ENCODE peak calls at places on chromosomes 13 and 19, in nine cellular contexts. Y is endothelial cell, D is testis, C is HFF-Myc, S is omental fat pad, N is lung, I is neural progenitor cell, F is AG09309, E is choroid plexus epithelial cell. G is an unnamed sample.

GRCh38 chr13:113810640-113811039 is 51.6 kb downstream of the TMEM255B start:
- DNase-seq in Y (no peak), S (no peak), D (no peak), E (no peak), I (no peak), F (no peak), C (no peak), N (no peak), G (no peak)

GRCh38 chr13:113129921-113130750 is 7.5 kb downstream of the F10 start:
- DNase-seq in D (peak), S (no peak), E (peak), I (no peak), F (no peak), Y (no peak), C (no peak), N (no peak), G (no peak)

GRCh38 chr19:8615813-8616596 is 5.5 kb upstream of the ADAMTS10 start:
- DNase-seq in F (no peak), C (no peak), N (peak), E (peak), I (peak), D (peak), Y (peak), S (peak), G (peak)

GRCh38 chr19:45311640-45312039 is 11.0 kb downstream of the CKM start:
- DNase-seq in F (no peak), I (no peak), D (peak), N (no peak), Y (no peak), S (no peak), C (no peak), E (no peak), G (no peak)

GRCh38 chr13:27810461-27810860 is 18.2 kb downstream of the GSX1 start:
- DNase-seq in I (no peak), E (no peak), Y (no peak), N (no peak), C (no peak), F (no peak), D (no peak), S (no peak), G (no peak)

GRCh38 chr13:113350065-113350937 is 13.6 kb downstream of the GRTP1 start:
- DNase-seq in Y (no peak), C (no peak), S (no peak), D (no peak), N (no peak), F (no peak), E (no peak), I (peak), G (no peak)

GRCh38 chr13:44685641-44686040 is 109.5 kb upstream of the TSC22D1 start:
- DNase-seq in N (no peak), I (no peak), F (no peak), C (no peak), Y (no peak), S (no peak), D (no peak), E (peak), G (no peak)

GRCh38 chr19:16288544-16288943 is 36.1 kb upstream of the KLF2 start:
- DNase-seq in Y (no peak), E (peak), N (no peak), D (no peak), S (no peak), C (no peak), I (no peak), F (no peak), G (no peak)

GRCh38 chr13:28751210-28751935 is 32.6 kb upstream of the SLC46A3 start:
- DNase-seq in Y (no peak), I (no peak), F (no peak), D (no peak), S (no peak), E (no peak), N (no peak), C (no peak), G (peak)

GRCh38 chr19:3516675-3517207 is 10.6 kb downstream of the FZR1 start:
- DNase-seq in F (no peak), I (no peak), Y (no peak), N (no peak), D (no peak), C (no peak), S (no peak), E (no peak), G (peak)

GRCh38 chr19:39407644-39408391 is 1.2 kb downstream of the ZFP36 start:
- DNase-seq in Y (no peak), N (peak), S (no peak), I (peak), F (no peak), C (no peak), D (no peak), E (peak), G (no peak)

GRCh38 chr19:24140099-24140498 is 53.1 kb downstream of the ZNF254 start:
- DNase-seq in N (no peak), S (no peak), F (peak), I (no peak), E (peak), D (no peak), Y (no peak), C (peak), G (peak)

GRCh38 chr13:91359566-91359965 is 12.1 kb downstream of the MIR17HG start:
- DNase-seq in Y (no peak), E (no peak), F (no peak), C (no peak), S (no peak), I (no peak), N (no peak), D (no peak), G (no peak)

GRCh38 chr19:869245-870177 is 10.0 kb downstream of the CFD start:
- DNase-seq in Y (no peak), E (peak), C (peak), I (no peak), D (peak), N (no peak), F (peak), S (no peak), G (peak)

GRCh38 chr13:43134896-43135295 is 111.5 kb downstream of the DNAJC15 start:
- DNase-seq in N (no peak), D (no peak), Y (no peak), C (no peak), I (no peak), S (no peak), F (no peak), E (no peak), G (no peak)

GRCh38 chr13:43129511-43130130 is 106.2 kb downstream of the DNAJC15 start:
- DNase-seq in E (no peak), C (no peak), N (no peak), S (no peak), Y (no peak), D (no peak), I (no peak), F (no peak), G (no peak)

GRCh38 chr13:43133792-43134191 is 110.4 kb downstream of the DNAJC15 start:
- DNase-seq in E (no peak), F (no peak), S (no peak), I (no peak), C (no peak), Y (no peak), N (no peak), D (no peak), G (no peak)

GRCh38 chr13:43132911-43133310 is 109.5 kb downstream of the DNAJC15 start:
- DNase-seq in E (no peak), I (peak), N (no peak), S (no peak), Y (no peak), D (no peak), C (no peak), F (no peak), G (no peak)

DNA sequence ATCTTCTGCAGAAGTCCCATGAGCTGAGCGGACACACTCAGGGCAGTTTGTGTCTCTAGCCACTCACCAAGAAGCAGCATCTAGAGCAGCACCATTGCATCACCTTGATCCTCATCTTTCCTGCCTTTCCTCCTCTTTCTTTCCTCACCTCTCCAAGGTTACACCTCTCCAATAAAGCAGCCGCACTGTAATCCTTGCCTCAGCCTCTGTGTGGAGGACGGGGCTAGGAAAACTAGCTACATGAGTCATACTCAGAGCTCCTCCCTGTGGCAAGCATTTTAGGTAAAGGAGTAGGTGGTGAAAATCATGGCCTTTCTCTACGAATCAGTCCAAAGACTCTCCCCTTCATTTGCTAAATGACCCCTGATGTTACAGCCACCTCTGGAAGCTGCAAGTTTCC is 108.8 kb downstream of the DNAJC15 start:
- DNase-seq in Y (peak), N (no peak), I (peak), C (no peak), S (no peak), E (peak), F (no peak), D (peak), G (peak)
- TF ChIP-seq CTCF in Y (no peak), N (peak), I (peak), C (no peak), S (no peak), E (peak), F (peak), D (no peak), G (peak)

GRCh38 chr19:48330012-48330681 is 4.8 kb downstream of the EMP3 start:
- DNase-seq in E (no peak), Y (peak), I (peak), S (no peak), N (peak), F (no peak), C (no peak), D (peak), G (no peak)

GRCh38 chr19:48329167-48329891 is 4.0 kb downstream of the EMP3 start:
- DNase-seq in D (no peak), Y (no peak), N (no peak), F (no peak), C (no peak), I (no peak), E (peak), S (no peak), G (peak)

GRCh38 chr19:48333467-48334384 is 8.4 kb downstream of the EMP3 start:
- DNase-seq in I (peak), S (peak), D (peak), N (peak), E (peak), C (no peak), F (no peak), Y (peak), G (peak)

GRCh38 chr19:48332351-48332661 is 7.0 kb downstream of the EMP3 start:
- DNase-seq in N (no peak), C (no peak), S (no peak), I (no peak), E (no peak), Y (no peak), F (no peak), D (no peak), G (no peak)

GRCh38 chr19:48332662-48333466 is 7.5 kb downstream of the EMP3 start:
- DNase-seq in N (peak), Y (peak), I (peak), S (peak), D (peak), E (peak), F (peak), C (peak), G (peak)
- TF ChIP-seq CTCF in N (no peak), Y (no peak), I (no peak), S (no peak), D (no peak), E (no peak), F (no peak), C (no peak), G (no peak)

GRCh38 chr13:99898421-99898820 is 73.1 kb downstream of the ZIC5 start:
- DNase-seq in F (no peak), S (no peak), N (no peak), C (no peak), I (no peak), D (no peak), Y (no peak), E (no peak), G (no peak)
- TF ChIP-seq CTCF in F (no peak), S (no peak), N (no peak), C (no peak), I (no peak), D (no peak), Y (no peak), E (no peak), G (no peak)

DNA sequence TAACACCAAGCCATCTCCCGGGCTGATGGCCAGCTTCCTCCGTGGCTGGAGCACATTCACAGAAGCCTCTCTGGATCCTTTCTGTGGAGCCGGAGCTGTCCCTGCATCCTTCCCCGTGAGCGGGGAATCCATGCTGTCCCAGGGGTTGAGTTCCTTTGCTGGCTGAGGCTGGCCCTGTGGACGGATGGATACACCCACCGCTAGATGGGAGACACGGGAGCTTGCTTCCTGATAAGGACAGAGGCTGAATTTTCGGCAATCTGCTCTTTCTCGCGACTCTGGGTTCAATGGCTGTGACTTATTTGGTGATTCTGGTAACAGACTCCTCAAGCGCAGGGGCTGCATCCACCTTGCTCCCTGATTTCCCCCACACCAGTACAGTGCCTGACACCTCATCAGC is 370.4 kb downstream of the ZNF536 start:
- DNase-seq in I (no peak), C (no peak), D (no peak), E (no peak), F (no peak), S (no peak), Y (no peak), N (no peak), G (no peak)
- TF ChIP-seq CTCF in I (no peak), C (no peak), D (no peak), E (no peak), F (no peak), S (no peak), Y (no peak), N (no peak), G (no peak)

G was measured in MCF 10A.